ENCODE peak calls at places on chromosomes 13 and 19, in seven cellular contexts. P is heart right ventricle, L is OCI-LY7, D is sigmoid colon, R is IMR-90, K is brain microvascular endothelial cell, E is thoracic aorta. C is an unnamed sample.

GRCh38 chr13:44307844-44308243 is 65.8 kb upstream of the SERP2 start:
- DNase-seq in P (no peak), L (no peak), D (no peak), R (no peak), K (no peak), E (no peak), C (no peak)

GRCh38 chr13:39879286-39880035 is 224.0 kb downstream of the COG6 start:
- DNase-seq in P (no peak), L (no peak), D (no peak), R (no peak), K (no peak), E (no peak), C (no peak)

GRCh38 chr13:33524086-33524485 is 238.5 kb upstream of the STARD13 start:
- DNase-seq in P (no peak), L (no peak), D (no peak), R (peak; percentile 92), K (peak; percentile 88), E (no peak), C (no peak)

GRCh38 chr13:27635256-27635655 is 13.6 kb downstream of the POLR1D start:
- DNase-seq in P (no peak), L (no peak), D (no peak), R (no peak), K (no peak), E (no peak), C (no peak)

GRCh38 chr13:36612242-36612641 is 61.6 kb upstream of the SERTM1 start:
- DNase-seq in P (no peak), L (no peak), D (no peak), R (no peak), K (no peak), E (no peak), C (no peak)

GRCh38 chr13:113651511-113652403 is 6.2 kb downstream of the ATP4B start:
- DNase-seq in P (no peak), L (no peak), D (peak; percentile 60), R (no peak), K (no peak), E (no peak), C (no peak)

GRCh38 chr19:11949201-11949600 is 15.6 kb upstream of the ZNF763 start:
- DNase-seq in P (no peak), L (no peak), D (no peak), R (peak; percentile 7), K (no peak), E (no peak), C (no peak)

GRCh38 chr19:15300533-15301194 is 31.7 kb downstream of the BRD4 start:
- DNase-seq in P (no peak), L (peak; percentile 64), D (no peak), R (peak; percentile 88), K (peak; percentile 65), E (no peak), C (no peak)

GRCh38 chr19:29467824-29468401 is 57.9 kb upstream of the VSTM2B start:
- DNase-seq in P (no peak), L (peak; percentile 25), D (no peak), R (peak; percentile 21), K (no peak), E (no peak), C (no peak)

GRCh38 chr19:1753730-1754442 is 580 bp downstream of the ONECUT3 start:
- DNase-seq in P (no peak), L (no peak), D (no peak), R (no peak), K (no peak), E (no peak), C (no peak)

GRCh38 chr19:1752009-1752756 is 1.1 kb upstream of the ONECUT3 start:
- DNase-seq in P (no peak), L (peak; percentile 65), D (no peak), R (no peak), K (no peak), E (no peak), C (no peak)

GRCh38 chr19:1751367-1752008 is 1.8 kb upstream of the ONECUT3 start:
- DNase-seq in P (no peak), L (no peak), D (no peak), R (no peak), K (no peak), E (no peak), C (no peak)

GRCh38 chr19:1754651-1755466 is 1.6 kb downstream of the ONECUT3 start:
- DNase-seq in P (no peak), L (no peak), D (no peak), R (no peak), K (no peak), E (no peak), C (no peak)

GRCh38 chr19:1752757-1753728 is at the start of gene ONECUT3:
- DNase-seq in P (no peak), L (no peak), D (no peak), R (no peak), K (no peak), E (no peak), C (no peak)
- H3K4me3 ChIP-seq in P (no peak within 1 kb of the TSS), L (no peak within 1 kb of the TSS), D (no peak within 1 kb of the TSS), R (no peak within 1 kb of the TSS), K (no peak within 1 kb of the TSS), E (no peak within 1 kb of the TSS), C (no peak within 1 kb of the TSS)

DNA sequence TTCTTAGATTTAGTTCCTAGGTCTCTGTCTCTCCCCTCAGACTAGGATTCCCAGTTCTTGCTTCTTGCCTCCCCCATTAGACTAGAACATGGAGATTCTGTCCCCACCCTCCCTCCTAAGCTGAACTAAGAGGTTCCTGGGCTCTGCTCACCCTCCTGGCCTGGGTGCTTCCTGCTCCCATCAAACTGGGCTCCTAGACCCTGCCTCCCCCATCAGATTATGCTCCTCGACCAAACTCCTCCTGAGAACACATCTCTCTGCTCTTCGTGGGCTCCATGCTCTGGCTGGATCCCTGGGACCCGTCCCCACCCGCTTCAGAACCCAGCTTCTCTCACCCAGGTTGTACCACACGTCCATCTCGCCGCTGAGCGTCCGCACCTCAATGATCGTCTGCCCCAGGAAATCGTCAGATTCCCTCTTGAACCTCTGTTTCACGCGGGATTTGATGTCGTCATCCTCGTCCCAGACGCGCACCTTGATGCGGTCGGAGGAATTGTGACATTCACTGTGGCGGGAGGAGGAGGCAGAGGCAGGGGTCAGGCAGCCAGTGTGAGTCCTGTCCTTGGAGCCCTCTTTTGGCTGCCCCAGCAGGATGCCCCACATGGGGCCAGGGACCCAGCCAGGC is 42.7 kb downstream of the UNC13A start:
- DNase-seq in P (no peak), L (no peak), D (no peak), R (no peak), K (no peak), E (no peak), C (no peak)
- H3K36me3 ChIP-seq in P (no peaks in the 10 kb centered on the region), L (no peaks in the 10 kb centered on the region), D (no peaks in the 10 kb centered on the region), R (no peaks in the 10 kb centered on the region), K (no peaks in the 10 kb centered on the region), E (no peaks in the 10 kb centered on the region), C (no peaks in the 10 kb centered on the region)

GRCh38 chr19:49817964-49818690 is at the start of gene MED25:
- DNase-seq in P (peak; percentile 85), L (peak; percentile 90), D (peak; percentile 91), R (peak; percentile 76), K (peak; percentile 60), E (peak; percentile 36), C (peak; percentile 91)

GRCh38 chr19:49814010-49814409 is 918 bp upstream of the FUZ start:
- DNase-seq in P (no peak), L (no peak), D (no peak), R (no peak), K (no peak), E (no peak), C (no peak)

GRCh38 chr19:49812997-49813861 is at the start of gene FUZ:
- DNase-seq in P (peak; percentile 98), L (peak; percentile 99), D (peak; percentile 99), R (peak; percentile 99), K (peak; percentile 99), E (peak; percentile 91), C (peak; percentile 98)

GRCh38 chr19:49818691-49819331 is 722 bp downstream of the MED25 start:
- DNase-seq in P (no peak), L (peak; percentile 43), D (no peak), R (no peak), K (no peak), E (no peak), C (no peak)

DNA sequence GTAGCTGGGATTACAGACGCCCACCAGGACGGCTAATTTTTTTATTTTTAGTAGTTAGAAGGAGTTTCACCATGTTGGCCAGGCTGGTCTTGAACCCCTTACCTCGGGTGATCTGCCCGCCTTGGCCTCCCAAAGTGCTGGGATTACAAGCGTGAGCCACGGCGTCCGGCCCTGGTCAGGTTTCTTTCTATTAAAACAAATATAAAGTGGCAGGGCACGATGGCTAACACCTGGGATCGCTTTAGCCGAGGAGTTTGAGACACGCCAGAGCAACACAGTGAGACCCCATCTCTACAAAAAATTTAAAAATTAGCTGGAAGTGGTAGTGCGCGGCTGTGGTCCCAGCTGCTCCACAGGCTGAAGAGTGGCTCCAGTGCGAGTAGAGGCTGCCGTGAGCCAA is 1.5 kb upstream of the MED25 start:
- DNase-seq in P (no peak), L (no peak), D (no peak), R (no peak), K (no peak), E (no peak), C (peak; percentile 33)
- H3K4me3 ChIP-seq in P (no peak overlapping the region), L (peak overlapping the region; percentile 90), D (peak overlapping the region; percentile 77), R (no peak overlapping the region), K (no peak overlapping the region), E (peak overlapping the region; percentile 96), C (no peak overlapping the region)

GRCh38 chr19:49347835-49348234 is 12.6 kb downstream of the CD37 start:
- DNase-seq in P (no peak), L (peak; percentile 83), D (no peak), R (peak; percentile 82), K (peak; percentile 54), E (no peak), C (no peak)

GRCh38 chr19:49349567-49349966 is 12.6 kb downstream of the TEAD2 start:
- DNase-seq in P (no peak), L (no peak), D (no peak), R (no peak), K (no peak), E (no peak), C (no peak)

GRCh38 chr19:49347191-49347590 is 12.0 kb downstream of the CD37 start:
- DNase-seq in P (no peak), L (no peak), D (no peak), R (no peak), K (no peak), E (no peak), C (no peak)

GRCh38 chr19:49344516-49345423 is 9.6 kb downstream of the CD37 start:
- DNase-seq in P (no peak), L (no peak), D (no peak), R (no peak), K (no peak), E (no peak), C (no peak)

DNA sequence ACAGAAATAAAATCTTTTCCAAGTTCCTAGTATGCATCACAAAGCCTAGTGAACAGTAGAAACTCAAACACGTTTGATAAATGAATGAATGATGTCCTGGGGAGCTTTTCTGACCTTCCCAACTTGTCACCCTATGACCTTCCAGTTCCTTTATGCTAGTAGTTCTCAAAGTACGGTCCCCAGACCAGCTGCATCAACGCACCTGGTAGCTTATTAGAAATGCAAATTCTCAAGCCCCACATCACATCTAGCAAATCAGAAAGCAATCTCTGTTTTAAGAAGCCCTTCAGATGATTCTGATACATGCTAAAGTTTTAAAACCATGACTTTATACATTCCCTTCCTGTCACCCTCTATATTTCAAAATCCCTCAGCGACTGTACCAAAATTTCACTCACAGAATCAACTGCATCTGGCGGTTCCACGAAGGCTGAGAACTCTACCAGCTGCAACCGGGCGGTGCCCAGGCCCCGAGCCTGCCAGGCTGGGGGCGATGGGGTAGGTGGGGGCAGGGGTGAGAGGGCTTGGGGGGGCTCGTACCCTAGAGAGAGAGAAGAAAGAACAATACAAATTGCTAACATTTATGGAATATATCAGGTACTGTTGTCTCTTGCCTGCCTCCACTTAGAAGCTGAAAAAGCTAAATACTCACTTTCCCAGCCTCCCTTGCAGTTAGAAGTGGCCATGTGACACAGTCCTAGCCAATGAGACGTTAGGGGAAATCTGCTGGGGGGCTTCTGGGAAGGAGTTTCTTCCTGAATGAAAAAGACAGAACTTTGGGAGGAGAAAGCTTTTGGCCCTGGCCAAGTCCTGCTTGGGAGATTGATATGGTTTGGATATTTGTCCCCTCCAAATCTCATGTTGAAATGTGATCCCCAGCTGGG is 13.3 kb downstream of the CD37 start:
- DNase-seq in P (no peak), L (peak; percentile 71), D (no peak), R (no peak), K (no peak), E (no peak), C (no peak)
- H3K36me3 ChIP-seq in P (no peaks in the 10 kb centered on the region), L (peaks cover 24% of the 10 kb centered on the region), D (peaks cover 31% of the 10 kb centered on the region), R (peaks cover 75% of the 10 kb centered on the region), K (peaks cover 72% of the 10 kb centered on the region), E (peaks cover 66% of the 10 kb centered on the region), C (no peaks in the 10 kb centered on the region)

C was measured in mucosa of descending colon.